ENCODE peak calls at places on chromosomes 1 and 21, in five cellular contexts. W is psoas muscle; Q is naive thymus-derived CD4-positive, alpha-beta T cell; P is ovary; K is HepG2. F is an unnamed sample. For H3K36me3 and H3K27me3, the result is how much of the 10 kb centered on the place peaks cover.

GRCh38 chr1:112904071-112904830 is 51.7 kb downstream of the SLC16A1 start:
- DNase-seq in W (no peak), Q (no peak), P (no peak), K (no peak), F (no peak)

GRCh38 chr1:74767490-74767889 is 34.5 kb downstream of the TYW3 start:
- DNase-seq in W (no peak), Q (no peak), P (no peak), K (peak), F (no peak)

GRCh38 chr1:207803678-207804077 is 51.8 kb downstream of the CD46 start:
- DNase-seq in W (no peak), Q (no peak), P (no peak), K (no peak), F (no peak)

GRCh38 chr1:31326461-31326860 is 29.6 kb downstream of the ZCCHC17 start:
- DNase-seq in W (no peak), Q (no peak), P (no peak), K (no peak), F (no peak)

GRCh38 chr1:247848346-247848745 is 6.7 kb upstream of the OR11L1 start:
- DNase-seq in W (no peak), Q (no peak), P (no peak), K (no peak), F (no peak)

GRCh38 chr21:34280389-34280795 is 83.4 kb upstream of the KCNE2 start:
- DNase-seq in W (peak), Q (no peak), P (peak), K (no peak), F (no peak)

GRCh38 chr1:246221390-246222240 is 285.5 kb downstream of the SMYD3 start:
- DNase-seq in W (no peak), Q (no peak), P (no peak), K (no peak), F (no peak)

GRCh38 chr21:34670962-34671348 is 2.2 kb downstream of the CLIC6 start:
- DNase-seq in W (no peak), Q (no peak), P (no peak), K (no peak), F (no peak)

GRCh38 chr1:71490432-71490831 is 409.6 kb upstream of the ZRANB2 start:
- DNase-seq in W (no peak), Q (no peak), P (no peak), K (no peak), F (no peak)

GRCh38 chr1:229874609-229875008 is 192.4 kb upstream of the GALNT2 start:
- DNase-seq in W (no peak), Q (no peak), P (no peak), K (no peak), F (no peak)

GRCh38 chr1:231192620-231193163 is 30.8 kb downstream of the TRIM67 start:
- DNase-seq in W (no peak), Q (no peak), P (no peak), K (no peak), F (no peak)

GRCh38 chr1:1605034-1605591 is 5.2 kb upstream of the FNDC10 start:
- DNase-seq in W (no peak), Q (no peak), P (no peak), K (no peak), F (no peak)

GRCh38 chr1:232440325-232441059 is 189.4 kb downstream of the SIPA1L2 start:
- DNase-seq in W (no peak), Q (no peak), P (no peak), K (no peak), F (no peak)

GRCh38 chr1:160550572-160551034 is 27.5 kb upstream of the SLAMF6 start:
- DNase-seq in W (no peak), Q (no peak), P (no peak), K (no peak), F (no peak)

GRCh38 chr1:202571719-202572339 is 138.4 kb downstream of the SYT2 start:
- DNase-seq in W (no peak), Q (no peak), P (no peak), K (peak), F (no peak)

GRCh38 chr1:230825061-230825803 is 43.1 kb downstream of the C1orf198 start:
- DNase-seq in W (no peak), Q (no peak), P (no peak), K (no peak), F (no peak)

GRCh38 chr1:223271085-223271781 is 92.7 kb downstream of the SUSD4 start:
- DNase-seq in W (no peak), Q (no peak), P (no peak), K (no peak), F (no peak)

GRCh38 chr1:67316918-67317317 is 9.2 kb downstream of the IL12RB2 start:
- DNase-seq in W (no peak), Q (no peak), P (no peak), K (no peak), F (no peak)

GRCh38 chr1:112714313-112715263 is 544 bp downstream of the PPM1J start:
- DNase-seq in W (peak), Q (no peak), P (peak), K (no peak), F (peak)

GRCh38 chr1:181179980-181180964 is 91.8 kb downstream of the IER5 start:
- DNase-seq in W (peak), Q (peak), P (peak), K (no peak), F (no peak)

GRCh38 chr1:244271909-244272308 is 179.8 kb downstream of the ADSS2 start:
- DNase-seq in W (no peak), Q (no peak), P (no peak), K (no peak), F (no peak)

GRCh38 chr1:58762806-58763205 is 21.0 kb downstream of the JUN start:
- DNase-seq in W (no peak), Q (no peak), P (no peak), K (no peak), F (no peak)
- H3K4me3 ChIP-seq in W (no peak), Q (no peak), P (no peak), K (no peak), F (no peak)

DNA sequence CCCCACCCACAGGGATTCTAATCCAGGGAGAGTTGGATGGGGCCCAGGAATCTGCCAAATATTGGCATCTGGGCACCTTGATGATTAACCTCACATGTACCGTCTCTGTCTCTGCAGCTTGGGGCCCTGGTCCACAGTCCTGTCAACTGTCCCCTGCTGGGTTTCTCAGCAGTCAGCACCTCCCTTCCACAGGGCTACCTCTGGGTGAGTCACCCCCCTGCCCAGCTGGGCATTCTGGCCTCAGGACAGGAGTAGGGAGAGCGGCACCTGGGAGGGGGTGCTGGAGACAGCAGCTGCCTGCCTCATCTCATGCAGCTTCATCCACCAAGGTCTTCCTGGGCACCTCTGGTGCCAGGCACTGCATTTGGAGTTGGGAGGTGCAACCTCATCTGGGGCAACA is 100.6 kb upstream of the ACTL8 start:
- DNase-seq in W (no peak), Q (no peak), P (no peak), K (no peak), F (no peak)
- H3K36me3 ChIP-seq in W (half or more), Q (under half), P (under half), K (half or more), F (under half)

GRCh38 chr1:220889333-220889732 is 10.1 kb downstream of the HLX start:
- DNase-seq in W (no peak), Q (no peak), P (no peak), K (no peak), F (no peak)
- H3K27me3 ChIP-seq in W (half or more), Q (under half), P (under half), K (under half), F (under half)

DNA sequence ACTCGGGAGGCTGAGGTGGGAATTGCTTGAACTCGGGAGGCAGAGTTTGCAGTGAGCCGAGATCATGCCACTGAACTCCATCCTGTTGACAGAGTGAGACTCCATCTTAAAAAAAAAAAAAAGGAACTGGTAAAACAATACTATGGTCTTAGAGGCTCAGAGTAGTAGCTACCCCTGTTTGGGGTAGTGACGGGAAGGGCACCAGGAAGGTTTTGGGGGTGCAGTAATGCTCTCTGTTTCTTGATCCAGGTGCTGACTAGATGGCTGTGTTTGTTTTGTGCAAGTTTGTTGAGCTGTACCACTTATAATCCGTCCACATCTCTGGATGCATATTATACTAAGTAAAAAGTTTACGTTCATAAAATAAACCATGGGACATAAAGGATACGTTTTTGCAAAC is 765.8 kb upstream of the TPTE start:
- DNase-seq in W (no peak), Q (no peak), P (no peak), K (no peak), F (no peak)
- H3K4me3 ChIP-seq in W (no peak), Q (no peak), P (no peak), K (no peak), F (no peak)